ENCODE peak calls at places on chromosomes 13 and 19, in five cellular contexts. One of them, this sample, is unnamed.

GRCh38 chr13:88434953-88435352 is 763.8 kb downstream of the SLITRK5 start:
- DNase-seq in spleen: no peak
- DNase-seq in ovary: no peak
- DNase-seq in breast epithelium: no peak
- DNase-seq in uterus: no peak
- DNase-seq in this sample: no peak

GRCh38 chr13:29472317-29472961 is 123.0 kb downstream of the SLC7A1 start:
- DNase-seq in spleen: no peak
- DNase-seq in ovary: no peak
- DNase-seq in breast epithelium: no peak
- DNase-seq in uterus: no peak
- DNase-seq in this sample: peak; percentile 79

GRCh38 chr19:21590868-21591267 is 85.5 kb downstream of the ZNF429 start:
- DNase-seq in spleen: no peak
- DNase-seq in ovary: no peak
- DNase-seq in breast epithelium: no peak
- DNase-seq in uterus: no peak
- DNase-seq in this sample: no peak

GRCh38 chr13:85497652-85498051 is 301.6 kb downstream of the SLITRK6 start:
- DNase-seq in spleen: no peak
- DNase-seq in ovary: no peak
- DNase-seq in breast epithelium: no peak
- DNase-seq in uterus: no peak
- DNase-seq in this sample: no peak

GRCh38 chr13:38630780-38631179 is 56.1 kb upstream of the FREM2 start:
- DNase-seq in spleen: no peak
- DNase-seq in ovary: no peak
- DNase-seq in breast epithelium: no peak
- DNase-seq in uterus: no peak
- DNase-seq in this sample: no peak

GRCh38 chr13:93304134-93304533 is 77.5 kb downstream of the GPC6 start:
- DNase-seq in spleen: no peak
- DNase-seq in ovary: no peak
- DNase-seq in breast epithelium: no peak
- DNase-seq in uterus: no peak
- DNase-seq in this sample: no peak

GRCh38 chr19:19165396-19165795 is 4.7 kb downstream of the MEF2B start:
- DNase-seq in spleen: no peak
- DNase-seq in ovary: no peak
- DNase-seq in breast epithelium: no peak
- DNase-seq in uterus: no peak
- DNase-seq in this sample: no peak

GRCh38 chr13:48431987-48432615 is 19.2 kb upstream of the LPAR6 start:
- DNase-seq in spleen: no peak
- DNase-seq in ovary: no peak
- DNase-seq in breast epithelium: no peak
- DNase-seq in uterus: no peak
- DNase-seq in this sample: no peak

GRCh38 chr13:49810825-49811526 is 18.5 kb upstream of the KPNA3 start:
- DNase-seq in spleen: no peak
- DNase-seq in ovary: peak; percentile 17
- DNase-seq in breast epithelium: no peak
- DNase-seq in uterus: no peak
- DNase-seq in this sample: no peak

GRCh38 chr13:79457948-79458347 is 23.0 kb upstream of the NDFIP2 start:
- DNase-seq in spleen: no peak
- DNase-seq in ovary: no peak
- DNase-seq in breast epithelium: no peak
- DNase-seq in uterus: no peak
- DNase-seq in this sample: no peak

GRCh38 chr13:34886476-34886875 is 55.6 kb upstream of the NBEA start:
- DNase-seq in spleen: no peak
- DNase-seq in ovary: no peak
- DNase-seq in breast epithelium: no peak
- DNase-seq in uterus: no peak
- DNase-seq in this sample: no peak

GRCh38 chr13:49976314-49977258 is 20.3 kb upstream of the TRIM13 start:
- DNase-seq in spleen: peak; percentile 91
- DNase-seq in ovary: peak; percentile 25
- DNase-seq in breast epithelium: no peak
- DNase-seq in uterus: peak; percentile 44
- DNase-seq in this sample: peak; percentile 90

GRCh38 chr19:40136818-40137217 is 46.1 kb upstream of the ZNF780A start:
- DNase-seq in spleen: no peak
- DNase-seq in ovary: no peak
- DNase-seq in breast epithelium: no peak
- DNase-seq in uterus: no peak
- DNase-seq in this sample: no peak

GRCh38 chr19:46610851-46611770 is 10.0 kb downstream of the CALM3 start:
- DNase-seq in spleen: peak; percentile 69
- DNase-seq in ovary: no peak
- DNase-seq in breast epithelium: no peak
- DNase-seq in uterus: no peak
- DNase-seq in this sample: no peak

GRCh38 chr19:38386300-38386967 is 1.4 kb downstream of the GGN start:
- DNase-seq in spleen: no peak
- DNase-seq in ovary: no peak
- DNase-seq in breast epithelium: no peak
- DNase-seq in uterus: no peak
- DNase-seq in this sample: no peak

GRCh38 chr19:19488875-19489690 is 26.3 kb downstream of the TSSK6 start:
- DNase-seq in spleen: peak; percentile 94
- DNase-seq in ovary: peak; percentile 79
- DNase-seq in breast epithelium: peak; percentile 79
- DNase-seq in uterus: peak; percentile 83
- DNase-seq in this sample: peak; percentile 85

GRCh38 chr19:53057904-53058579 is 13.5 kb downstream of the ERVV-2 start:
- DNase-seq in spleen: no peak
- DNase-seq in ovary: no peak
- DNase-seq in breast epithelium: no peak
- DNase-seq in uterus: no peak
- DNase-seq in this sample: no peak

GRCh38 chr19:1566392-1567115 is 1.6 kb downstream of the MEX3D start:
- DNase-seq in spleen: no peak
- DNase-seq in ovary: peak; percentile 79
- DNase-seq in breast epithelium: peak; percentile 72
- DNase-seq in uterus: peak; percentile 68
- DNase-seq in this sample: peak; percentile 71

GRCh38 chr13:29503041-29503837 is 92.2 kb downstream of the SLC7A1 start:
- DNase-seq in spleen: peak; percentile 76
- DNase-seq in ovary: no peak
- DNase-seq in breast epithelium: no peak
- DNase-seq in uterus: no peak
- DNase-seq in this sample: no peak

GRCh38 chr19:51462681-51463080 is 4.4 kb upstream of the SIGLEC8 start:
- DNase-seq in spleen: peak; percentile 48
- DNase-seq in ovary: no peak
- DNase-seq in breast epithelium: no peak
- DNase-seq in uterus: no peak
- DNase-seq in this sample: peak; percentile 28

DNA sequence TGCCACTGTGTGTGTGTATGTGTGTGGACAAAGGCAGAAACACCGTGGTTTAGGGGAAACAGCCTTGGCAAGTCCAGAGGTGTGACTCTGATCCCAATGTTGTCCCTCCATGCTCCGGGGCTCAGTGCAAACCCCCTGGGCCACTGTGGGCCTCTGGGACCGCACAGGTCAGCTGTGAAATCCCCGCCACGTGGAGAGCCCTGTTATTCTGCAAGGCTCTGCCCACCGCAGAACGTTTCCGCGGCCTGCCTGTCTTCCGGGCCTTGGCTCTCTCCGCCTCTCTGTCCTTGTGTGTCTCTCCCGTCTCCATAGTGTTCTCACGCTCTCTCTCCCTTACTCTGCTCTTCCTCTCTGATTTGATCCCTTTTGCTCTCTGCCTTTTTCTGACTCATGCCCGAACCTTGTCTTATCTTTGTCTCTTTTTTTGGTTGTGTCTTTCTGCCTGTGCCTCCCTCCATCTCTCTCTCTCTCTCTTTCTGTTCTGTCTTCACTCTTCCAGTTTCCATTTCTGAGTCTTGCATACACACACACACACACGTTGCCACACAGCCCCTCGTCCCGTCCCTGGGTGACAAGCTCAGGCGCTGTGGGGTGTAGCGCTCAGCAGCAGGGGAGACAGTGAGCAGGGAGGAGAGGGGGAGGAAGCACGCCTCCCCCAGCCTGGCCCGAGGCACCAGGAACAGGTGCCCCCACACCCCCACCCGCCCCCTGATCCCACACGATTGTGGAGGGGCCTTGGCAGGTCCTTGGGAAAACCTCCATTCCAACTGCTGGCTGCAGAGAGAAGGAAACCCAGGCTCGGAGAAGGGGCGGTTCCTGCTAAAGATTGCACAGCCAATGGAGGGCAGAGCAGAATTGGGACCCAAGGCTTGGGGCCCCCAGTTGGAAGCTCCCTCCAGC is 3.0 kb downstream of the TTYH1 start:
- DNase-seq in spleen: peak; percentile 77
- DNase-seq in ovary: no peak
- DNase-seq in breast epithelium: no peak
- DNase-seq in uterus: no peak
- DNase-seq in this sample: no peak
- H3K27me3 ChIP-seq in spleen: peaks cover 46% of the 10 kb centered on the region
- H3K27me3 ChIP-seq in ovary: no peaks in the 10 kb centered on the region
- H3K27me3 ChIP-seq in breast epithelium: peaks cover 6% of the 10 kb centered on the region
- H3K27me3 ChIP-seq in uterus: peaks cover 22% of the 10 kb centered on the region
- H3K27me3 ChIP-seq in this sample: no peaks in the 10 kb centered on the region

DNA sequence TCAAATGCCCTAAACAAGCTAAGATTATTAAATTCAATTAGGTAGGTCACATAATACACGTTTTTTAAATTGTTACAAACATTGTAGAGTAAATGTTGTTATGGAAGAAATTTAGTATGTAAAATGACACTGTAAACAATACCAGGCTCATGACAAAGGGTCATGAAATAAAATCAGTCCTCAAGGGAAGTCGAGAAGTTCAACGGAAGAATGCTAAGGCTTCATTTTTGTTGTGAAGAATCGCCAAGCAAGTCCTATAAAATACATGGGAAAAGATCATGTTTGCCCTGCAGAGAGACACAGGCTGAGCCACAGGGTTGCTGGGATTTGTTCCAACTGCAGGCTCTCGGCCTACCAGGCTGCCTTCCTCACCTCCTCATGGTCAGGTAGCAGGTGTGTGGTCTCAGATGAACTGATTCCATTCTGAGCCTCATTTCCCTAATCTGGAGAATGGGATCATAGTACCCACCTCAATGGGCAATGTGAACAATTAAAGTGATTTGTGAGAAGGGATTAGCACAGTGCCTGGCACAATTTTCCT is 115.0 kb upstream of the SPATA13 start:
- DNase-seq in spleen: no peak
- DNase-seq in ovary: no peak
- DNase-seq in breast epithelium: no peak
- DNase-seq in uterus: no peak
- DNase-seq in this sample: no peak
- TF ChIP-seq CTCF in spleen: no peak
- TF ChIP-seq CTCF in ovary: no peak
- TF ChIP-seq CTCF in breast epithelium: no peak
- TF ChIP-seq CTCF in uterus: no peak
- TF ChIP-seq CTCF in this sample: no peak

GRCh38 chr19:30066781-30067759 is 125.0 kb downstream of the URI1 start:
- DNase-seq in spleen: peak; percentile 53
- DNase-seq in ovary: no peak
- DNase-seq in breast epithelium: no peak
- DNase-seq in uterus: no peak
- DNase-seq in this sample: peak; percentile 34
- H3K9me3 ChIP-seq in spleen: no peaks in the 10 kb centered on the region
- H3K9me3 ChIP-seq in ovary: no peaks in the 10 kb centered on the region
- H3K9me3 ChIP-seq in breast epithelium: no peaks in the 10 kb centered on the region
- H3K9me3 ChIP-seq in uterus: no peaks in the 10 kb centered on the region
- H3K9me3 ChIP-seq in this sample: no peaks in the 10 kb centered on the region

GRCh38 chr19:403221-404036 is 5.5 kb downstream of the C2CD4C start:
- DNase-seq in spleen: peak; percentile 45
- DNase-seq in ovary: no peak
- DNase-seq in breast epithelium: no peak
- DNase-seq in uterus: no peak
- DNase-seq in this sample: peak; percentile 8

GRCh38 chr19:406121-406711 is 2.7 kb downstream of the C2CD4C start:
- DNase-seq in spleen: peak; percentile 60
- DNase-seq in ovary: no peak
- DNase-seq in breast epithelium: no peak
- DNase-seq in uterus: no peak
- DNase-seq in this sample: no peak

GRCh38 chr19:406999-407491 is 1.9 kb downstream of the C2CD4C start:
- DNase-seq in spleen: peak; percentile 54
- DNase-seq in ovary: no peak
- DNase-seq in breast epithelium: no peak
- DNase-seq in uterus: no peak
- DNase-seq in this sample: peak; percentile 11

GRCh38 chr19:407501-408440 is 1.2 kb downstream of the C2CD4C start:
- DNase-seq in spleen: peak; percentile 67
- DNase-seq in ovary: no peak
- DNase-seq in breast epithelium: no peak
- DNase-seq in uterus: no peak
- DNase-seq in this sample: no peak

DNA sequence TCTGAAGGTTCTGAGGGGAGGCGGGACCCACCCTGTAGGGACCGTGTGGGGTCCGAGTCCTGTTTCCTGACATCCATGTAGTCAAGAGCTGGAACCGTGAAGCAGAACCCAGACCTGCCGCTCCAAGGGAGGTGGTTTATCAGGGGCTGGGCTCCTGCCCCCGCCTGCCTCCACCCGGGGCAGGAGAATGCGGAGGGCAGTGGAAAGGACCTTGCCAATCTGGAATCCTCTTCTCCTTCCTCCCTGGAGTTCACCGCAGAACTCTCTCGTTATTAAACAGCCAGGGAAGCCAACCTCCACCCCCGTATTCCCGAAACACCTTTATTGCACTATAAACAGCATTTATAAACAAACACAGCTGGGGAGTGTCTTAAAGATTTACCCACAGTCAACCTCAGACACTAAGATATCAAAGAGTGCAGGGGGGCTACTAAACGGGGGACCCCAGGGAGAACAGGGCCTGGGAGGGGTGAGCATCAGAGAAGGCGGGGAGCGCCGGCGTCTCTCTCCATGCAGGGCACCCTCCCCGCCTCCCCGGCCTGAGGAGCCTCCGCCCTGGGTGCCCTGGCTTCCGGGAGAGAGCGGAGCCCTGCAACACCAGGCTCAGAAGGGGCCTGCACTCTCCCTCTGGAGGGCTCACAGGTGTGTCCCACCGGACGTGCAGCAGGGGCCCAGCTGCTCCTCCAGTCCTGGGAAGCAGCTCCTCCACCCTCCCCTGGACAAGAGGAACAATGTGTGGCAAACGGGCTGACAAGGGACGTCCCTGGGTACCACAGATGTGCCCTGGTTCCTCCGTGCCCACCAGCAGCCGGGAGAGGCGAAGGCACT is 3.6 kb downstream of the C2CD4C start:
- DNase-seq in spleen: peak; percentile 47
- DNase-seq in ovary: no peak
- DNase-seq in breast epithelium: no peak
- DNase-seq in uterus: no peak
- DNase-seq in this sample: no peak
- H3K27me3 ChIP-seq in spleen: peaks cover 72% of the 10 kb centered on the region
- H3K27me3 ChIP-seq in ovary: no peaks in the 10 kb centered on the region
- H3K27me3 ChIP-seq in breast epithelium: peaks cover 22% of the 10 kb centered on the region
- H3K27me3 ChIP-seq in uterus: no peaks in the 10 kb centered on the region
- H3K27me3 ChIP-seq in this sample: peaks cover 27% of the 10 kb centered on the region

GRCh38 chr13:105213512-105213911 is 1322.0 kb downstream of the EFNB2 start:
- DNase-seq in spleen: no peak
- DNase-seq in ovary: no peak
- DNase-seq in breast epithelium: no peak
- DNase-seq in uterus: no peak
- DNase-seq in this sample: no peak
- TF ChIP-seq CTCF in spleen: no peak
- TF ChIP-seq CTCF in ovary: no peak
- TF ChIP-seq CTCF in breast epithelium: no peak
- TF ChIP-seq CTCF in uterus: no peak
- TF ChIP-seq CTCF in this sample: no peak